ENCODE peak calls at places on chromosomes 16 and 17, in five cellular contexts. One of them, this sample, is unnamed.

GRCh38 chr16:85988723-85989313 is 89.9 kb downstream of the IRF8 start:
- DNase-seq in IMR-90: no peak
- DNase-seq in mesendoderm: no peak
- DNase-seq in neuronal stem cell: no peak
- DNase-seq in H1: no peak
- DNase-seq in this sample: no peak

GRCh38 chr16:86768999-86769398 is 190.7 kb downstream of the FOXL1 start:
- DNase-seq in neuronal stem cell: no peak
- DNase-seq in IMR-90: peak; percentile 27
- DNase-seq in H1: no peak
- DNase-seq in mesendoderm: no peak
- DNase-seq in this sample: no peak

GRCh38 chr16:88685156-88686061 is 898 bp downstream of the SNAI3 start:
- DNase-seq in mesendoderm: no peak
- DNase-seq in neuronal stem cell: no peak
- DNase-seq in H1: peak; percentile 79
- DNase-seq in IMR-90: peak; percentile 67
- DNase-seq in this sample: no peak

GRCh38 chr16:49986351-49987124 is 38.5 kb upstream of the CNEP1R1 start:
- DNase-seq in IMR-90: peak; percentile 27
- DNase-seq in mesendoderm: no peak
- DNase-seq in H1: no peak
- DNase-seq in neuronal stem cell: no peak
- DNase-seq in this sample: peak; percentile 39

GRCh38 chr17:45702666-45703266 is 81.4 kb upstream of the CRHR1 start:
- DNase-seq in neuronal stem cell: peak; percentile 60
- DNase-seq in H1: no peak
- DNase-seq in IMR-90: peak; percentile 23
- DNase-seq in mesendoderm: peak; percentile 52
- DNase-seq in this sample: no peak

GRCh38 chr16:867421-868385 is 67.2 kb upstream of the GNG13 start:
- DNase-seq in mesendoderm: no peak
- DNase-seq in H1: no peak
- DNase-seq in neuronal stem cell: no peak
- DNase-seq in IMR-90: no peak
- DNase-seq in this sample: no peak

GRCh38 chr17:8923762-8924161 is 41.7 kb downstream of the PIK3R5 start:
- DNase-seq in IMR-90: no peak
- DNase-seq in H1: no peak
- DNase-seq in mesendoderm: no peak
- DNase-seq in neuronal stem cell: no peak
- DNase-seq in this sample: no peak

GRCh38 chr17:35129973-35130351 is 8.5 kb downstream of the FNDC8 start:
- DNase-seq in H1: no peak
- DNase-seq in IMR-90: peak; percentile 40
- DNase-seq in mesendoderm: no peak
- DNase-seq in neuronal stem cell: no peak
- DNase-seq in this sample: no peak

GRCh38 chr17:57870283-57870635 is 20.4 kb upstream of the MRPS23 start:
- DNase-seq in H1: no peak
- DNase-seq in neuronal stem cell: no peak
- DNase-seq in mesendoderm: no peak
- DNase-seq in IMR-90: peak; percentile 61
- DNase-seq in this sample: no peak

GRCh38 chr17:63446218-63446980 is at the start of gene CYB561:
- DNase-seq in mesendoderm: peak; percentile 81
- DNase-seq in IMR-90: peak; percentile 29
- DNase-seq in neuronal stem cell: peak; percentile 62
- DNase-seq in H1: no peak
- DNase-seq in this sample: no peak

GRCh38 chr17:52828621-52829020 is 670.1 kb upstream of the CA10 start:
- DNase-seq in neuronal stem cell: no peak
- DNase-seq in mesendoderm: no peak
- DNase-seq in H1: no peak
- DNase-seq in IMR-90: no peak
- DNase-seq in this sample: no peak

GRCh38 chr17:49996495-49997255 is 1.7 kb upstream of the DLX3 start:
- DNase-seq in H1: peak; percentile 96
- DNase-seq in IMR-90: peak; percentile 12
- DNase-seq in mesendoderm: peak; percentile 40
- DNase-seq in neuronal stem cell: peak; percentile 72
- DNase-seq in this sample: peak; percentile 77

GRCh38 chr17:63529711-63530556 is 6.8 kb downstream of the KCNH6 start:
- DNase-seq in IMR-90: no peak
- DNase-seq in mesendoderm: no peak
- DNase-seq in neuronal stem cell: no peak
- DNase-seq in H1: no peak
- DNase-seq in this sample: no peak

GRCh38 chr17:57357830-57358426 is 101.6 kb downstream of the MSI2 start:
- DNase-seq in mesendoderm: no peak
- DNase-seq in IMR-90: no peak
- DNase-seq in H1: no peak
- DNase-seq in neuronal stem cell: no peak
- DNase-seq in this sample: no peak

GRCh38 chr17:60390881-60391418 is 983 bp downstream of the USP32 start:
- DNase-seq in H1: no peak
- DNase-seq in mesendoderm: peak; percentile 45
- DNase-seq in IMR-90: peak; percentile 33
- DNase-seq in neuronal stem cell: peak; percentile 23
- DNase-seq in this sample: no peak

GRCh38 chr16:79656537-79657115 is 56.1 kb upstream of the MAF start:
- DNase-seq in H1: no peak
- DNase-seq in IMR-90: no peak
- DNase-seq in mesendoderm: no peak
- DNase-seq in neuronal stem cell: no peak
- DNase-seq in this sample: no peak

GRCh38 chr16:27571433-27572306 is 21.7 kb downstream of the KATNIP start:
- DNase-seq in H1: no peak
- DNase-seq in neuronal stem cell: no peak
- DNase-seq in IMR-90: no peak
- DNase-seq in mesendoderm: peak; percentile 39
- DNase-seq in this sample: no peak

GRCh38 chr16:69397821-69398521 is 12.2 kb upstream of the TERF2 start:
- DNase-seq in mesendoderm: peak; percentile 92
- DNase-seq in neuronal stem cell: no peak
- DNase-seq in IMR-90: peak; percentile 78
- DNase-seq in H1: peak; percentile 64
- DNase-seq in this sample: peak; percentile 75

GRCh38 chr16:56364865-56365264 is 60.5 kb downstream of the AMFR start:
- DNase-seq in mesendoderm: no peak
- DNase-seq in IMR-90: no peak
- DNase-seq in neuronal stem cell: no peak
- DNase-seq in H1: no peak
- DNase-seq in this sample: no peak

GRCh38 chr17:39484178-39484577 is 22.9 kb downstream of the CDK12 start:
- DNase-seq in H1: no peak
- DNase-seq in neuronal stem cell: no peak
- DNase-seq in mesendoderm: no peak
- DNase-seq in IMR-90: no peak
- DNase-seq in this sample: no peak

GRCh38 chr16:30903002-30903401 is 6.6 kb downstream of the CTF1 start:
- DNase-seq in H1: no peak
- DNase-seq in neuronal stem cell: no peak
- DNase-seq in mesendoderm: peak; percentile 56
- DNase-seq in IMR-90: no peak
- DNase-seq in this sample: no peak

GRCh38 chr16:4687946-4688673 is 5.3 kb upstream of the NUDT16L1 start:
- DNase-seq in neuronal stem cell: no peak
- DNase-seq in IMR-90: no peak
- DNase-seq in mesendoderm: no peak
- DNase-seq in H1: no peak
- DNase-seq in this sample: no peak

GRCh38 chr16:55703003-55704001 is 47.5 kb downstream of the SLC6A2 start:
- DNase-seq in H1: no peak
- DNase-seq in IMR-90: peak; percentile 68
- DNase-seq in neuronal stem cell: peak; percentile 38
- DNase-seq in mesendoderm: peak; percentile 62
- DNase-seq in this sample: no peak

GRCh38 chr16:72050769-72051464 is 3.4 kb upstream of the HP start:
- DNase-seq in neuronal stem cell: no peak
- DNase-seq in IMR-90: peak; percentile 16
- DNase-seq in mesendoderm: no peak
- DNase-seq in H1: no peak
- DNase-seq in this sample: no peak

GRCh38 chr16:49858200-49859129 is 2.6 kb upstream of the ZNF423 start:
- DNase-seq in IMR-90: no peak
- DNase-seq in mesendoderm: peak; percentile 53
- DNase-seq in neuronal stem cell: peak; percentile 58
- DNase-seq in H1: peak; percentile 73
- DNase-seq in this sample: peak; percentile 67

GRCh38 chr17:79941088-79942010 is 94.3 kb downstream of the TBC1D16 start:
- DNase-seq in mesendoderm: no peak
- DNase-seq in IMR-90: no peak
- DNase-seq in H1: no peak
- DNase-seq in neuronal stem cell: no peak
- DNase-seq in this sample: no peak

GRCh38 chr17:21005367-21005766 is 37.4 kb downstream of the USP22 start:
- DNase-seq in neuronal stem cell: no peak
- DNase-seq in H1: no peak
- DNase-seq in mesendoderm: no peak
- DNase-seq in IMR-90: no peak
- DNase-seq in this sample: no peak

GRCh38 chr17:32206816-32207215 is 58.8 kb upstream of the RHBDL3 start:
- DNase-seq in mesendoderm: no peak
- DNase-seq in IMR-90: peak; percentile 91
- DNase-seq in neuronal stem cell: no peak
- DNase-seq in H1: no peak
- DNase-seq in this sample: no peak

GRCh38 chr16:56451753-56452689 is 667 bp downstream of the OGFOD1 start:
- DNase-seq in H1: no peak
- DNase-seq in IMR-90: peak; percentile 31
- DNase-seq in mesendoderm: peak; percentile 78
- DNase-seq in neuronal stem cell: no peak
- DNase-seq in this sample: peak; percentile 28

GRCh38 chr16:27432600-27432957 is 30.6 kb downstream of the IL21R start:
- DNase-seq in IMR-90: peak; percentile 82
- DNase-seq in neuronal stem cell: no peak
- DNase-seq in H1: no peak
- DNase-seq in mesendoderm: peak; percentile 83
- DNase-seq in this sample: peak; percentile 12

GRCh38 chr16:60648260-60648659 is 1388.0 kb downstream of the CDH8 start:
- DNase-seq in IMR-90: no peak
- DNase-seq in neuronal stem cell: no peak
- DNase-seq in H1: no peak
- DNase-seq in mesendoderm: no peak
- DNase-seq in this sample: no peak

GRCh38 chr17:17669081-17669850 is 12.0 kb upstream of the RAI1 start:
- DNase-seq in neuronal stem cell: no peak
- DNase-seq in H1: no peak
- DNase-seq in IMR-90: peak; percentile 45
- DNase-seq in mesendoderm: peak; percentile 35
- DNase-seq in this sample: no peak

GRCh38 chr16:23213831-23214230 is 31.3 kb downstream of the SCNN1G start:
- DNase-seq in IMR-90: no peak
- DNase-seq in mesendoderm: no peak
- DNase-seq in neuronal stem cell: no peak
- DNase-seq in H1: no peak
- DNase-seq in this sample: no peak

GRCh38 chr16:56871172-56871593 is 6.2 kb downstream of the SLC12A3 start:
- DNase-seq in neuronal stem cell: no peak
- DNase-seq in mesendoderm: no peak
- DNase-seq in IMR-90: peak; percentile 53
- DNase-seq in H1: no peak
- DNase-seq in this sample: no peak

GRCh38 chr16:14291941-14292825 is 221.1 kb downstream of the MRTFB start:
- DNase-seq in H1: no peak
- DNase-seq in IMR-90: no peak
- DNase-seq in mesendoderm: no peak
- DNase-seq in neuronal stem cell: no peak
- DNase-seq in this sample: no peak

GRCh38 chr17:28573521-28573920 is 2.2 kb upstream of the PIGS start:
- DNase-seq in mesendoderm: no peak
- DNase-seq in neuronal stem cell: no peak
- DNase-seq in H1: no peak
- DNase-seq in IMR-90: no peak
- DNase-seq in this sample: no peak

GRCh38 chr17:28572294-28573099 is 1.2 kb upstream of the PIGS start:
- DNase-seq in mesendoderm: no peak
- DNase-seq in H1: no peak
- DNase-seq in IMR-90: no peak
- DNase-seq in neuronal stem cell: no peak
- DNase-seq in this sample: no peak

GRCh38 chr17:28570716-28571254 is 539 bp downstream of the PIGS start:
- DNase-seq in IMR-90: no peak
- DNase-seq in H1: peak; percentile 63
- DNase-seq in mesendoderm: peak; percentile 75
- DNase-seq in neuronal stem cell: no peak
- DNase-seq in this sample: peak; percentile 80

GRCh38 chr17:28569446-28569845 is 1.9 kb downstream of the PIGS start:
- DNase-seq in H1: no peak
- DNase-seq in neuronal stem cell: no peak
- DNase-seq in IMR-90: no peak
- DNase-seq in mesendoderm: no peak
- DNase-seq in this sample: no peak

GRCh38 chr17:28571255-28572122 is at the start of gene PIGS:
- DNase-seq in mesendoderm: peak; percentile 97
- DNase-seq in IMR-90: peak; percentile 87
- DNase-seq in neuronal stem cell: peak; percentile 88
- DNase-seq in H1: peak; percentile 94
- DNase-seq in this sample: peak; percentile 99
- H2BK5ac ChIP-seq in mesendoderm: peak within 1 kb of the TSS; percentile 59
- H2BK5ac ChIP-seq in IMR-90: peak within 1 kb of the TSS; percentile 77
- H2BK5ac ChIP-seq in neuronal stem cell: no peak within 1 kb of the TSS
- H2BK5ac ChIP-seq in H1: no peak within 1 kb of the TSS
- H2BK5ac ChIP-seq in this sample: no peak within 1 kb of the TSS

GRCh38 chr17:41785876-41786226 is 660 bp downstream of the JUP start:
- DNase-seq in neuronal stem cell: no peak
- DNase-seq in mesendoderm: peak; percentile 80
- DNase-seq in IMR-90: no peak
- DNase-seq in H1: peak; percentile 76
- DNase-seq in this sample: peak; percentile 87
- H2BK5ac ChIP-seq in neuronal stem cell: peak overlapping the region; percentile 14
- H2BK5ac ChIP-seq in mesendoderm: peak overlapping the region; percentile 73
- H2BK5ac ChIP-seq in IMR-90: no peak overlapping the region
- H2BK5ac ChIP-seq in H1: peak overlapping the region; percentile 20
- H2BK5ac ChIP-seq in this sample: no peak overlapping the region

GRCh38 chr16:68306633-68307032 is 4.1 kb downstream of the SLC7A6OS start:
- DNase-seq in H1: no peak
- DNase-seq in mesendoderm: no peak
- DNase-seq in neuronal stem cell: no peak
- DNase-seq in IMR-90: no peak
- DNase-seq in this sample: no peak
- H2BK5ac ChIP-seq in H1: no peak overlapping the region
- H2BK5ac ChIP-seq in mesendoderm: no peak overlapping the region
- H2BK5ac ChIP-seq in neuronal stem cell: no peak overlapping the region
- H2BK5ac ChIP-seq in IMR-90: no peak overlapping the region
- H2BK5ac ChIP-seq in this sample: no peak overlapping the region

GRCh38 chr17:67366193-67367157 is at the start of gene PSMD12:
- DNase-seq in H1: peak; percentile 97
- DNase-seq in neuronal stem cell: peak; percentile 87
- DNase-seq in mesendoderm: peak; percentile 93
- DNase-seq in IMR-90: peak; percentile 88
- DNase-seq in this sample: peak; percentile 95
- H2BK5ac ChIP-seq in H1: peak within 1 kb of the TSS; percentile 96
- H2BK5ac ChIP-seq in neuronal stem cell: peak within 1 kb of the TSS; percentile 87
- H2BK5ac ChIP-seq in mesendoderm: peak within 1 kb of the TSS; percentile 71
- H2BK5ac ChIP-seq in IMR-90: peak within 1 kb of the TSS; percentile 93
- H2BK5ac ChIP-seq in this sample: no peak within 1 kb of the TSS

This sample was measured in H9.